ENCODE peak calls at places on chromosomes 3 and 15, in nine cellular contexts. F is adrenal gland, K is body of pancreas, L is HCT116, D is tibial nerve, P is A549, C is stomach, G is K562, R is GM12891. H is an unnamed sample.

GRCh38 chr3:171874879-171875278 is 31.7 kb downstream of the TMEM212 start:
- DNase-seq in R (no peak), P (no peak), F (no peak), K (no peak), G (no peak), L (no peak), D (no peak), C (no peak), H (no peak)

GRCh38 chr3:38545396-38545949 is 49.3 kb downstream of the EXOG start:
- DNase-seq in P (no peak), C (no peak), F (no peak), K (no peak), R (no peak), D (no peak), G (no peak), L (no peak), H (no peak)

GRCh38 chr3:16064660-16065414 is 109.6 kb upstream of the GALNT15 start:
- DNase-seq in L (no peak), F (peak; percentile 58), C (no peak), G (no peak), K (peak; percentile 63), R (no peak), P (no peak), D (peak; percentile 96), H (no peak)

GRCh38 chr15:34783986-34784385 is 11.4 kb downstream of the ACTC1 start:
- DNase-seq in P (no peak), R (no peak), G (no peak), K (no peak), C (no peak), D (no peak), F (no peak), L (no peak), H (no peak)

GRCh38 chr3:124802702-124803101 is 72.5 kb downstream of the UMPS start:
- DNase-seq in D (no peak), F (no peak), R (no peak), K (no peak), P (no peak), L (no peak), C (no peak), G (no peak), H (no peak)

GRCh38 chr15:96504371-96504770 is 173.9 kb downstream of the NR2F2 start:
- DNase-seq in F (no peak), K (no peak), P (no peak), C (no peak), G (no peak), D (no peak), L (no peak), R (no peak), H (no peak)

GRCh38 chr3:178810173-178810572 is 261.4 kb downstream of the ZMAT3 start:
- DNase-seq in L (no peak), D (no peak), G (no peak), K (no peak), F (no peak), C (no peak), P (no peak), R (no peak), H (no peak)

GRCh38 chr3:134326760-134327593 is 47.3 kb downstream of the AMOTL2 start:
- DNase-seq in K (peak; percentile 44), F (no peak), R (no peak), D (peak; percentile 75), P (no peak), C (no peak), G (no peak), L (no peak), H (no peak)

GRCh38 chr3:143859465-143860203 is 11.4 kb upstream of the SLC9A9 start:
- DNase-seq in G (no peak), D (no peak), P (no peak), R (no peak), C (no peak), L (no peak), F (no peak), K (no peak), H (no peak)

GRCh38 chr3:79724206-79724605 is 43.6 kb downstream of the ROBO1 start:
- DNase-seq in L (no peak), F (no peak), G (no peak), R (no peak), D (no peak), P (no peak), K (peak; percentile 10), C (no peak), H (no peak)

GRCh38 chr15:63833246-63833696 is 477 bp downstream of the HERC1 start:
- DNase-seq in R (peak; percentile 37), C (peak; percentile 40), F (peak; percentile 46), D (no peak), K (peak; percentile 52), P (peak; percentile 45), G (peak; percentile 68), L (no peak), H (peak; percentile 27)

GRCh38 chr3:169072494-169072893 is 591.0 kb downstream of the MECOM start:
- DNase-seq in C (no peak), F (no peak), G (no peak), D (no peak), L (no peak), P (no peak), R (no peak), K (no peak), H (no peak)

GRCh38 chr3:172254542-172254941 is 193.7 kb downstream of the GHSR start:
- DNase-seq in D (no peak), R (no peak), G (no peak), K (no peak), P (no peak), C (no peak), F (no peak), L (no peak), H (no peak)

GRCh38 chr15:40054746-40055575 is 16.0 kb upstream of the SRP14 start:
- DNase-seq in D (no peak), F (no peak), R (no peak), K (peak; percentile 93), P (no peak), G (no peak), L (no peak), C (peak; percentile 84), H (no peak)

GRCh38 chr3:84904819-84905555 is 53.8 kb upstream of the CADM2 start:
- DNase-seq in L (no peak), P (no peak), F (no peak), C (no peak), K (no peak), D (no peak), G (no peak), R (no peak), H (no peak)

GRCh38 chr3:152271465-152272035 is 2.8 kb downstream of the MBNL1 start:
- DNase-seq in R (no peak), F (no peak), G (no peak), D (no peak), K (no peak), L (no peak), P (no peak), C (no peak), H (no peak)
- TF ChIP-seq POLR2A in R (no peak), F (no peak), G (no peak), D (no peak), K (no peak), L (no peak), P (no peak), C (no peak), H (no peak)

DNA sequence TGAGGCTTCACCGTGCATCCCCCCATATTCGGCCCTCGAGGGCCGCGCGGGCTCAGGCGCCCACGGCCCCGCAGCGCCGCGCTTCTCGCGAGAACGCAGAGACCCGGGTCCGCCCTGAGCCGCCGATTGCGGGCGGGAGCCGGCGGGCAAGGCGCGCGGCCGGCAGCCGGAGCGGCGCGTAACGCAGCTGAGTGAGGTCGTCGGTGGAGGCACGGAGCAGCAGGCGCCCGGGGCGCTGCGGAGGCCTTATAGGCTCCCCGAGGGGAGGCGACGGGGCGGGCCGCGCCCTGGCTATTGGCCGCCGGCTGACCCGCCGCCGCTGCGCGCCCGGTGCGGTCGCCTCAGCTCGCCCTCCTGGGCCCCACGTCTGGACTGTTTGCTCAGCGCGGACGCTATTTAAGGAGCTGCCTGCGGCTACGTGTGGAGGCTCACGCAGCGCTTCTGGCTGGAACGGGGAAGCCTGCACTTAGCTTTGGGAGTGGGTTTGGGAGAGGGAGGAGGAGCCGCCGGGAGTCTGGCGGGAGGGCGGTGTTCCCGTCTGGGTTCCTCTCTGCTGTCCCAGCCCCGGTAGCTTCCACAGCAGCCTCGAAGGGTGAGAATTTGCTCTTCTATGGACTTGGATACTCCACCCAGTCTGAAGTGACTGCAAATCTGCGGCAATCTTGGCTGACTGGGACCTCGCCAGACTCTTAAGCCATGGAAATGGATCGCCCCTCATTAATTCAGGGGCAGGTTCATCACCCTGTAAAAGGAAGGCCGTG is at the start of gene PLOD2:
- DNase-seq in K (peak; percentile 88), D (peak; percentile 43), C (peak; percentile 84), L (peak; percentile 35), F (peak; percentile 81), P (peak; percentile 56), R (peak; percentile 25), G (peak; percentile 9), H (peak; percentile 42)
- TF ChIP-seq POLR2A in K (peak; percentile 98), D (peak; percentile 51), C (no peak), L (peak; percentile 92), F (peak; percentile 92), P (peak; percentile 86), R (no peak), G (no peak), H (peak; percentile 85)

DNA sequence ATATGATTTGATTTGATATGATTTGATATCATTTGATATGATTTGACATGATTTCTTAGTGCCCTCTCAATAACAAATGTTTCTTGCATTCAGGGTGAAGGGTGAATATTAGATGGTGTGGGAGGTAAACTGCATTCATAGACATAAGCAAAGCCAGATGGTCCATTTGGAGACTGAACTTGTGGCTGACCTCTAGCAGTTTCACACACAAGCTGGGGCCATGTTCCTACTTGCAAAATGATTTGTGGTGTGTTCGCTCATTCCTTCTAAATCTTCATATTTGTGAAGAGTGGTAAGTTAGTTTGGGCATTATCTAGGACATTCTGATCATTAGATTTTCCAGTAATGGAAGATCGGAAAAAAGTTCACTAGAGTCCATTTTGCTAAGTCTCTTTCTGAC is 40.5 kb upstream of the CCR4 start:
- DNase-seq in D (no peak), R (no peak), G (no peak), F (no peak), P (no peak), K (no peak), L (no peak), C (no peak), H (no peak)
- TF ChIP-seq POLR2A in D (no peak), R (no peak), G (no peak), F (no peak), P (no peak), K (no peak), L (no peak), C (no peak), H (no peak)

GRCh38 chr3:185330644-185331043 is 32.3 kb upstream of the MAP3K13 start:
- DNase-seq in R (no peak), C (no peak), L (no peak), P (no peak), K (peak; percentile 19), F (no peak), G (no peak), D (no peak), H (no peak)

GRCh38 chr3:185325946-185326791 is 36.8 kb upstream of the MAP3K13 start:
- DNase-seq in D (no peak), K (peak; percentile 23), F (no peak), G (peak; percentile 39), R (no peak), P (no peak), C (peak; percentile 31), L (no peak), H (no peak)

GRCh38 chr3:185327052-185327451 is 35.9 kb upstream of the MAP3K13 start:
- DNase-seq in C (no peak), F (no peak), K (no peak), G (no peak), R (no peak), P (no peak), D (no peak), L (no peak), H (no peak)

GRCh38 chr3:185330238-185330637 is 32.7 kb upstream of the MAP3K13 start:
- DNase-seq in R (no peak), D (no peak), K (peak; percentile 20), C (no peak), P (no peak), F (no peak), L (no peak), G (no peak), H (no peak)

GRCh38 chr3:185328324-185329004 is 34.5 kb upstream of the MAP3K13 start:
- DNase-seq in C (peak; percentile 72), G (no peak), K (peak; percentile 88), L (no peak), P (no peak), F (peak; percentile 50), D (no peak), R (no peak), H (no peak)
- TF ChIP-seq POLR2A in C (no peak), G (no peak), K (peak; percentile 63), L (no peak), P (no peak), F (no peak), D (no peak), R (no peak), H (no peak)

H was measured in H54.